ENCODE peak calls at places on chromosomes 7 and 10, in eight cellular contexts. U, Z, C, K, A, B, P and W are unnamed samples.

GRCh38 chr7:7969306-7970112 is 913 bp downstream of the GLCCI1 start:
- DNase-seq in C (peak; percentile 5), U (peak; percentile 21), Z (peak; percentile 61), A (peak; percentile 22), B (no peak), P (peak; percentile 67), K (peak; percentile 13), W (peak; percentile 23)

GRCh38 chr10:70779685-70780369 is 5.3 kb downstream of the TBATA start:
- DNase-seq in A (no peak), C (no peak), B (no peak), K (no peak), P (no peak), U (no peak), Z (no peak), W (no peak)

GRCh38 chr10:4086041-4086886 is 301.3 kb upstream of the KLF6 start:
- DNase-seq in A (no peak), P (no peak), Z (peak; percentile 23), B (no peak), C (no peak), U (no peak), K (no peak), W (no peak)

GRCh38 chr7:111558948-111559347 is 3.3 kb downstream of the IMMP2L start:
- DNase-seq in K (no peak), C (no peak), A (no peak), B (no peak), U (no peak), Z (no peak), P (no peak), W (no peak)

GRCh38 chr7:76310102-76310957 is 7.9 kb downstream of the HSPB1 start:
- DNase-seq in P (peak; percentile 98), A (no peak), C (no peak), U (no peak), K (no peak), Z (no peak), B (peak; percentile 47), W (peak; percentile 67)

GRCh38 chr7:141738592-141739013 is 445 bp downstream of the SSBP1 start:
- DNase-seq in U (no peak), A (no peak), C (no peak), B (no peak), K (no peak), Z (no peak), P (no peak), W (no peak)

GRCh38 chr7:32357535-32358277 is 132.5 kb downstream of the LSM5 start:
- DNase-seq in B (no peak), U (peak; percentile 1), C (no peak), K (no peak), Z (peak; percentile 52), A (no peak), P (peak; percentile 44), W (no peak)

GRCh38 chr10:56212951-56213350 is 148.1 kb downstream of the ZWINT start:
- DNase-seq in Z (no peak), P (no peak), A (no peak), U (no peak), B (no peak), K (no peak), C (no peak), W (no peak)

GRCh38 chr10:110498087-110498981 is 627 bp downstream of the DUSP5 start:
- DNase-seq in U (peak; percentile 43), K (no peak), B (no peak), C (peak; percentile 35), P (peak; percentile 56), Z (peak; percentile 77), A (peak; percentile 51), W (no peak)

GRCh38 chr10:59970396-59971368 is 64.3 kb upstream of the CCDC6 start:
- DNase-seq in Z (no peak), C (no peak), B (no peak), A (no peak), K (no peak), P (no peak), U (no peak), W (no peak)

GRCh38 chr10:86163522-86164215 is 202.9 kb downstream of the GRID1 start:
- DNase-seq in B (no peak), A (no peak), P (no peak), Z (no peak), U (no peak), C (no peak), K (no peak), W (no peak)